ENCODE peak calls at places on chromosomes 13 and 19, in eight cellular contexts. One of them, this sample, is unnamed.

GRCh38 chr13:74866151-74866550 is 615.8 kb downstream of the TBC1D4 start:
- DNase-seq in transverse colon: no peak
- DNase-seq in suprapubic skin: no peak
- DNase-seq in hippocampal formation: no peak
- DNase-seq in A172: no peak
- DNase-seq in NCI-H446: peak
- DNase-seq in activated B cell treated with CpG ODN at 0.5 μM for 24 hours: no peak
- DNase-seq in activated naive CD8-positive, alpha-beta T cell treated with anti-CD3 and anti-CD28 coated beads, Interleukin-2, amount 50 U/mL, for 24 hours: no peak
- DNase-seq in this sample: no peak

GRCh38 chr13:87123987-87124784 is 547.0 kb upstream of the SLITRK5 start:
- DNase-seq in activated B cell treated with CpG ODN at 0.5 μM for 24 hours: no peak
- DNase-seq in transverse colon: no peak
- DNase-seq in hippocampal formation: no peak
- DNase-seq in A172: peak
- DNase-seq in NCI-H446: peak
- DNase-seq in activated naive CD8-positive, alpha-beta T cell treated with anti-CD3 and anti-CD28 coated beads, Interleukin-2, amount 50 U/mL, for 24 hours: no peak
- DNase-seq in suprapubic skin: no peak
- DNase-seq in this sample: peak

GRCh38 chr13:36966404-36966803 is 32.7 kb downstream of the ALG5 start:
- DNase-seq in suprapubic skin: no peak
- DNase-seq in A172: no peak
- DNase-seq in activated B cell treated with CpG ODN at 0.5 μM for 24 hours: no peak
- DNase-seq in NCI-H446: no peak
- DNase-seq in transverse colon: no peak
- DNase-seq in activated naive CD8-positive, alpha-beta T cell treated with anti-CD3 and anti-CD28 coated beads, Interleukin-2, amount 50 U/mL, for 24 hours: no peak
- DNase-seq in hippocampal formation: no peak
- DNase-seq in this sample: no peak

GRCh38 chr13:79386125-79386822 is 19.8 kb downstream of the RBM26 start:
- DNase-seq in hippocampal formation: no peak
- DNase-seq in activated B cell treated with CpG ODN at 0.5 μM for 24 hours: no peak
- DNase-seq in activated naive CD8-positive, alpha-beta T cell treated with anti-CD3 and anti-CD28 coated beads, Interleukin-2, amount 50 U/mL, for 24 hours: no peak
- DNase-seq in NCI-H446: no peak
- DNase-seq in suprapubic skin: no peak
- DNase-seq in transverse colon: no peak
- DNase-seq in A172: no peak
- DNase-seq in this sample: no peak

GRCh38 chr13:98280176-98280510 is 103.1 kb upstream of the RNF113B start:
- DNase-seq in NCI-H446: no peak
- DNase-seq in hippocampal formation: no peak
- DNase-seq in suprapubic skin: no peak
- DNase-seq in activated B cell treated with CpG ODN at 0.5 μM for 24 hours: no peak
- DNase-seq in A172: no peak
- DNase-seq in activated naive CD8-positive, alpha-beta T cell treated with anti-CD3 and anti-CD28 coated beads, Interleukin-2, amount 50 U/mL, for 24 hours: no peak
- DNase-seq in transverse colon: no peak
- DNase-seq in this sample: no peak

GRCh38 chr19:42121666-42122069 is 10.6 kb downstream of the POU2F2 start:
- DNase-seq in NCI-H446: no peak
- DNase-seq in activated B cell treated with CpG ODN at 0.5 μM for 24 hours: peak
- DNase-seq in A172: peak
- DNase-seq in transverse colon: peak
- DNase-seq in suprapubic skin: no peak
- DNase-seq in hippocampal formation: no peak
- DNase-seq in activated naive CD8-positive, alpha-beta T cell treated with anti-CD3 and anti-CD28 coated beads, Interleukin-2, amount 50 U/mL, for 24 hours: peak
- DNase-seq in this sample: peak

GRCh38 chr19:44303976-44304568 is 753 bp downstream of the ZNF235 start:
- DNase-seq in activated B cell treated with CpG ODN at 0.5 μM for 24 hours: no peak
- DNase-seq in A172: peak
- DNase-seq in activated naive CD8-positive, alpha-beta T cell treated with anti-CD3 and anti-CD28 coated beads, Interleukin-2, amount 50 U/mL, for 24 hours: no peak
- DNase-seq in transverse colon: peak
- DNase-seq in NCI-H446: peak
- DNase-seq in hippocampal formation: no peak
- DNase-seq in suprapubic skin: no peak
- DNase-seq in this sample: peak

GRCh38 chr19:4456843-4457653 is 546 bp downstream of the UBXN6 start:
- DNase-seq in transverse colon: peak
- DNase-seq in hippocampal formation: no peak
- DNase-seq in NCI-H446: peak
- DNase-seq in suprapubic skin: peak
- DNase-seq in A172: no peak
- DNase-seq in activated B cell treated with CpG ODN at 0.5 μM for 24 hours: no peak
- DNase-seq in activated naive CD8-positive, alpha-beta T cell treated with anti-CD3 and anti-CD28 coated beads, Interleukin-2, amount 50 U/mL, for 24 hours: peak
- DNase-seq in this sample: peak

GRCh38 chr19:4539697-4540581 is at the start of gene LRG1:
- DNase-seq in transverse colon: peak
- DNase-seq in activated naive CD8-positive, alpha-beta T cell treated with anti-CD3 and anti-CD28 coated beads, Interleukin-2, amount 50 U/mL, for 24 hours: peak
- DNase-seq in suprapubic skin: no peak
- DNase-seq in hippocampal formation: no peak
- DNase-seq in activated B cell treated with CpG ODN at 0.5 μM for 24 hours: no peak
- DNase-seq in NCI-H446: no peak
- DNase-seq in A172: no peak
- DNase-seq in this sample: no peak

GRCh38 chr13:100528353-100528752 is 60.2 kb downstream of the GGACT start:
- DNase-seq in NCI-H446: no peak
- DNase-seq in transverse colon: no peak
- DNase-seq in A172: no peak
- DNase-seq in activated B cell treated with CpG ODN at 0.5 μM for 24 hours: no peak
- DNase-seq in activated naive CD8-positive, alpha-beta T cell treated with anti-CD3 and anti-CD28 coated beads, Interleukin-2, amount 50 U/mL, for 24 hours: no peak
- DNase-seq in suprapubic skin: no peak
- DNase-seq in hippocampal formation: no peak
- DNase-seq in this sample: no peak